ENCODE peak calls at places on chromosomes 2 and 18, in six cellular contexts. W is activated T-cell treated with anti-CD3 and anti-CD28 coated beads, Interleukin-2, amount 50 U/mL, for 1 hour; E is activated CD8-positive, alpha-beta memory T cell treated with anti-CD3 and anti-CD28 coated beads, Interleukin-2, amount 50 U/mL, for 4 hours; Z is esophagus squamous epithelium; A is cerebellar cortex; G is naive B cell. J is an unnamed sample.

GRCh38 chr18:46408334-46408987 is 248.6 kb downstream of the LOXHD1 start:
- DNase-seq in W (no peak), E (no peak), Z (no peak), A (no peak), G (no peak), J (no peak)

GRCh38 chr18:70469916-70470315 is 181.1 kb downstream of the SOCS6 start:
- DNase-seq in W (no peak), E (no peak), Z (no peak), A (peak; percentile 96), G (no peak), J (no peak)

GRCh38 chr18:56107821-56108485 is 520.0 kb upstream of the TCF4 start:
- DNase-seq in W (no peak), E (no peak), Z (no peak), A (no peak), G (no peak), J (no peak)

GRCh38 chr2:191013876-191014652 is at the start of gene STAT1:
- DNase-seq in W (peak; percentile 98), E (peak; percentile 97), Z (peak; percentile 40), A (peak; percentile 86), G (peak; percentile 96), J (peak; percentile 97)

GRCh38 chr2:37527362-37527761 is 144.1 kb downstream of the CDC42EP3 start:
- DNase-seq in W (no peak), E (no peak), Z (no peak), A (no peak), G (peak; percentile 36), J (no peak)

GRCh38 chr2:168182850-168183249 is 64.5 kb downstream of the STK39 start:
- DNase-seq in W (no peak), E (no peak), Z (no peak), A (no peak), G (no peak), J (no peak)

GRCh38 chr2:35787302-35788031 is 568.1 kb upstream of the CRIM1 start:
- DNase-seq in W (no peak), E (no peak), Z (no peak), A (no peak), G (no peak), J (no peak)

GRCh38 chr2:189685540-189686229 is 11.2 kb downstream of the ANKAR start:
- DNase-seq in W (no peak), E (no peak), Z (no peak), A (no peak), G (no peak), J (no peak)

GRCh38 chr2:172225786-172226185 is 123.1 kb upstream of the DLX2 start:
- DNase-seq in W (no peak), E (no peak), Z (no peak), A (no peak), G (no peak), J (no peak)

GRCh38 chr2:86556508-86556907 is 6.7 kb downstream of the CHMP3 start:
- DNase-seq in W (no peak), E (no peak), Z (no peak), A (no peak), G (no peak), J (no peak)

GRCh38 chr2:98911126-98911375 is 25.0 kb downstream of the CRACDL start:
- DNase-seq in W (no peak), E (no peak), Z (no peak), A (no peak), G (no peak), J (no peak)

GRCh38 chr2:109736177-109736827 is 57.8 kb upstream of the RGPD5 start:
- DNase-seq in W (no peak), E (no peak), Z (no peak), A (peak; percentile 38), G (no peak), J (peak; percentile 34)

GRCh38 chr2:213846856-213847255 is 562.6 kb downstream of the SPAG16 start:
- DNase-seq in W (no peak), E (no peak), Z (no peak), A (no peak), G (no peak), J (no peak)

GRCh38 chr2:159053186-159054031 is 85.0 kb downstream of the TANC1 start:
- DNase-seq in W (no peak), E (no peak), Z (no peak), A (no peak), G (no peak), J (no peak)

GRCh38 chr2:26691881-26692813 is at the start of gene KCNK3:
- DNase-seq in W (peak; percentile 60), E (peak; percentile 40), Z (no peak), A (peak; percentile 57), G (no peak), J (peak; percentile 67)